ENCODE peak calls at places on chromosomes 13 and 19, in eight cellular contexts. One of them, this sample, is unnamed. For H3K4me1, the result is how much of the 10 kb centered on the place peaks cover.

GRCh38 chr19:47106819-47107200 is 6.8 kb downstream of the ZC3H4 start:
- DNase-seq in breast epithelium: no peak
- DNase-seq in pancreas: no peak
- DNase-seq in heart right ventricle: no peak
- DNase-seq in ascending aorta: no peak
- DNase-seq in cardiac muscle cell: peak
- DNase-seq in PC-9: no peak
- DNase-seq in ovary: no peak
- DNase-seq in this sample: no peak

GRCh38 chr13:30409911-30410704 is 12.2 kb upstream of the UBE2L5 start:
- DNase-seq in breast epithelium: no peak
- DNase-seq in cardiac muscle cell: peak
- DNase-seq in ascending aorta: no peak
- DNase-seq in PC-9: no peak
- DNase-seq in pancreas: no peak
- DNase-seq in ovary: peak
- DNase-seq in heart right ventricle: no peak
- DNase-seq in this sample: no peak

GRCh38 chr19:2207991-2208860 is 27.9 kb downstream of the PLEKHJ1 start:
- DNase-seq in heart right ventricle: peak
- DNase-seq in ascending aorta: no peak
- DNase-seq in PC-9: no peak
- DNase-seq in ovary: no peak
- DNase-seq in cardiac muscle cell: peak
- DNase-seq in breast epithelium: no peak
- DNase-seq in pancreas: no peak
- DNase-seq in this sample: peak

GRCh38 chr13:107867701-107868661 is 347.4 kb downstream of the LIG4 start:
- DNase-seq in ascending aorta: no peak
- DNase-seq in PC-9: no peak
- DNase-seq in ovary: peak
- DNase-seq in cardiac muscle cell: peak
- DNase-seq in pancreas: peak
- DNase-seq in heart right ventricle: peak
- DNase-seq in breast epithelium: no peak
- DNase-seq in this sample: no peak

GRCh38 chr19:39858541-39858940 is 12.4 kb upstream of the FBL start:
- DNase-seq in PC-9: no peak
- DNase-seq in breast epithelium: no peak
- DNase-seq in ascending aorta: no peak
- DNase-seq in cardiac muscle cell: no peak
- DNase-seq in ovary: no peak
- DNase-seq in heart right ventricle: no peak
- DNase-seq in pancreas: no peak
- DNase-seq in this sample: no peak

GRCh38 chr19:19644054-19644388 is 564 bp upstream of the GMIP start:
- DNase-seq in pancreas: no peak
- DNase-seq in heart right ventricle: no peak
- DNase-seq in cardiac muscle cell: no peak
- DNase-seq in breast epithelium: no peak
- DNase-seq in ascending aorta: no peak
- DNase-seq in ovary: no peak
- DNase-seq in PC-9: no peak
- DNase-seq in this sample: no peak

GRCh38 chr19:45691516-45692186 is at the start of gene SNRPD2:
- DNase-seq in pancreas: peak
- DNase-seq in cardiac muscle cell: peak
- DNase-seq in heart right ventricle: peak
- DNase-seq in PC-9: peak
- DNase-seq in ovary: peak
- DNase-seq in breast epithelium: peak
- DNase-seq in ascending aorta: peak
- DNase-seq in this sample: peak

GRCh38 chr13:103349664-103350063 is 283.4 kb upstream of the SLC10A2 start:
- DNase-seq in breast epithelium: no peak
- DNase-seq in cardiac muscle cell: no peak
- DNase-seq in ovary: no peak
- DNase-seq in heart right ventricle: peak
- DNase-seq in pancreas: no peak
- DNase-seq in ascending aorta: no peak
- DNase-seq in PC-9: no peak
- DNase-seq in this sample: no peak

GRCh38 chr19:16628984-16629691 is 1.1 kb upstream of the MED26 start:
- DNase-seq in pancreas: no peak
- DNase-seq in ovary: peak
- DNase-seq in breast epithelium: no peak
- DNase-seq in ascending aorta: no peak
- DNase-seq in PC-9: no peak
- DNase-seq in heart right ventricle: no peak
- DNase-seq in cardiac muscle cell: peak
- DNase-seq in this sample: no peak

GRCh38 chr13:99688776-99689175 is 187.5 kb downstream of the TM9SF2 start:
- DNase-seq in breast epithelium: no peak
- DNase-seq in heart right ventricle: no peak
- DNase-seq in ovary: no peak
- DNase-seq in pancreas: no peak
- DNase-seq in ascending aorta: no peak
- DNase-seq in cardiac muscle cell: no peak
- DNase-seq in PC-9: no peak
- DNase-seq in this sample: no peak
- H3K4me1 ChIP-seq in breast epithelium: under half
- H3K4me1 ChIP-seq in heart right ventricle: under half
- H3K4me1 ChIP-seq in ovary: under half
- H3K4me1 ChIP-seq in pancreas: under half
- H3K4me1 ChIP-seq in ascending aorta: under half
- H3K4me1 ChIP-seq in cardiac muscle cell: under half
- H3K4me1 ChIP-seq in PC-9: under half
- H3K4me1 ChIP-seq in this sample: under half

DNA sequence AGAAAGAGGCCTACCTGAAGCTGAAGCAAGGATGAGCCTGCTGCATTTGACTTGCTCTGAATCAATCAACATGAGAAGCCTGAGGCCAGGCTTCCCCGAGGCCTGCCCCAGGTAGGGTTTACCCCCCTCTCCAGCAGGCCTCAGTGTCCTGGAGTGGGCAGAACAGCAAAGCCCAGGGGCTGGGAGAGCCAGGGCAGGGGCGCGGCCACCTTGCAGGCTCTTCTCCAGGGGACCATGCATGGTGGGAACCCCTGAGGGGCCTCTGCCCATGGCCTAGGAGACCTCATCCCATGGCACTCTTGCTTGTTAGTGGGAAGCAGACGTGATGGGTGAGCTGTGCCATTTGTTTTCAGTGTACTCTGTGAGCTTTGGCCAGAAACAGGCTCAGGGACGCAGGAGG is 19.9 kb upstream of the LRP3 start:
- DNase-seq in cardiac muscle cell: no peak
- DNase-seq in ovary: no peak
- DNase-seq in pancreas: no peak
- DNase-seq in ascending aorta: no peak
- DNase-seq in PC-9: no peak
- DNase-seq in breast epithelium: no peak
- DNase-seq in heart right ventricle: no peak
- DNase-seq in this sample: no peak
- H3K4me3 ChIP-seq in cardiac muscle cell: no peak
- H3K4me3 ChIP-seq in ovary: no peak
- H3K4me3 ChIP-seq in pancreas: no peak
- H3K4me3 ChIP-seq in ascending aorta: no peak
- H3K4me3 ChIP-seq in PC-9: no peak
- H3K4me3 ChIP-seq in breast epithelium: no peak
- H3K4me3 ChIP-seq in heart right ventricle: no peak
- H3K4me3 ChIP-seq in this sample: no peak

GRCh38 chr19:11323601-11324078 is 15.8 kb downstream of the RAB3D start:
- DNase-seq in ovary: no peak
- DNase-seq in breast epithelium: no peak
- DNase-seq in cardiac muscle cell: peak
- DNase-seq in ascending aorta: no peak
- DNase-seq in PC-9: peak
- DNase-seq in heart right ventricle: no peak
- DNase-seq in pancreas: no peak
- DNase-seq in this sample: no peak

GRCh38 chr19:11324079-11324661 is 15.3 kb downstream of the RAB3D start:
- DNase-seq in breast epithelium: peak
- DNase-seq in ascending aorta: peak
- DNase-seq in heart right ventricle: peak
- DNase-seq in pancreas: no peak
- DNase-seq in PC-9: peak
- DNase-seq in ovary: peak
- DNase-seq in cardiac muscle cell: peak
- DNase-seq in this sample: peak

GRCh38 chr19:11324748-11325389 is 14.6 kb downstream of the RAB3D start:
- DNase-seq in ascending aorta: no peak
- DNase-seq in pancreas: no peak
- DNase-seq in PC-9: no peak
- DNase-seq in heart right ventricle: no peak
- DNase-seq in ovary: no peak
- DNase-seq in breast epithelium: no peak
- DNase-seq in cardiac muscle cell: peak
- DNase-seq in this sample: no peak

GRCh38 chr19:11322269-11323024 is 17.0 kb downstream of the RAB3D start:
- DNase-seq in pancreas: no peak
- DNase-seq in ascending aorta: no peak
- DNase-seq in breast epithelium: no peak
- DNase-seq in PC-9: peak
- DNase-seq in ovary: no peak
- DNase-seq in cardiac muscle cell: no peak
- DNase-seq in heart right ventricle: no peak
- DNase-seq in this sample: peak

DNA sequence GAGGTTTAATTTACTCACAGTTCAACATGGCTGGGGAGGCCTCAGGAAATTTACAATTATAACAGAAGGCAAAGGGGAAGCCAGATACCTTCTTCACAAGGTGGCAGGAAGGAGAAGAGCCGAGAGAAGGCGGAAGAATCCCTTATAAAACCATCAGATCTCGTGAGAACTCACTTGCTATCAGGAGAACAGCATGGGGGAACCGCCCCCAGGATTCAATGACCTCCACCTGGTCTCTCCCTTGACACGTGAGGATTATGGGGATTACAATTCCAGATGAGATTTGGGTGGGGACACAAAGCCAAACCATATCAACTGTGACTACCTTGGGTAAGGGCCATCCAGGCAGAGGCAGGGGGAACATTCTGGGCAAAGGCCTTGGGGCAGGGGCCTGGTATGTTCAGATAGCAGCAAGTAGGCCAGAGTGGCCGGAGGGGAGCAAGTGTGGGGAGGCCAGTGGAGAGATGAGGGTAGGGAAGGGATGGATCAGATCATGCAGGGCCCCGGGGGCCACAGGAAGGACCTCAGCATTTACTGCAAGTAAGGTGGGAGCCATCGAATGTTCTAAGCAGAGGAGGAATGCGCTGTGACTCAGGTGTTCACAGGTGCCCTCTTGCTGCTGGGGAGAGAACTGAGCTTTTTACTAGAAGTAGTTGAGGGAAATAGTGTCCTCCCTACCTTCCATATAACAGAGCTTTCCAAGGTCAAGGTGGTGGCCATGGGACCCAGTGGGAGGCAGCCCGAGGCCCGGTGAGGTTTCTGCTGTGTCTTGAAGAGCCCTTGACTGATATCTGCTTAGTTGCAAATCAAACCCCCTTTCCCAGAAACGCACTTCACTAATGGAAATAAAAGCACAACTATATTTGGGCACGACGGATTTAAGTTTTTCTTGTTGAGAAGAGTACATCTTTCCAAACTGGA is 18.0 kb downstream of the RAB3D start:
- DNase-seq in ascending aorta: no peak
- DNase-seq in pancreas: no peak
- DNase-seq in breast epithelium: no peak
- DNase-seq in cardiac muscle cell: no peak
- DNase-seq in heart right ventricle: no peak
- DNase-seq in PC-9: no peak
- DNase-seq in ovary: no peak
- DNase-seq in this sample: no peak
- TF ChIP-seq CTCF in ascending aorta: no peak
- TF ChIP-seq CTCF in pancreas: no peak
- TF ChIP-seq CTCF in breast epithelium: no peak
- TF ChIP-seq CTCF in cardiac muscle cell: no peak
- TF ChIP-seq CTCF in heart right ventricle: no peak
- TF ChIP-seq CTCF in PC-9: no peak
- TF ChIP-seq CTCF in ovary: no peak
- TF ChIP-seq CTCF in this sample: no peak

GRCh38 chr13:99725644-99726043 is 224.4 kb downstream of the TM9SF2 start:
- DNase-seq in ascending aorta: no peak
- DNase-seq in breast epithelium: no peak
- DNase-seq in PC-9: no peak
- DNase-seq in heart right ventricle: no peak
- DNase-seq in ovary: no peak
- DNase-seq in pancreas: no peak
- DNase-seq in cardiac muscle cell: no peak
- DNase-seq in this sample: no peak

GRCh38 chr13:99722419-99722818 is 221.1 kb downstream of the TM9SF2 start:
- DNase-seq in breast epithelium: no peak
- DNase-seq in pancreas: no peak
- DNase-seq in ascending aorta: no peak
- DNase-seq in PC-9: no peak
- DNase-seq in heart right ventricle: no peak
- DNase-seq in ovary: no peak
- DNase-seq in cardiac muscle cell: no peak
- DNase-seq in this sample: no peak

GRCh38 chr13:99722931-99723330 is 221.7 kb downstream of the TM9SF2 start:
- DNase-seq in ovary: no peak
- DNase-seq in cardiac muscle cell: no peak
- DNase-seq in breast epithelium: no peak
- DNase-seq in ascending aorta: no peak
- DNase-seq in pancreas: no peak
- DNase-seq in PC-9: no peak
- DNase-seq in heart right ventricle: no peak
- DNase-seq in this sample: no peak

GRCh38 chr13:99724633-99725517 is 223.6 kb downstream of the TM9SF2 start:
- DNase-seq in cardiac muscle cell: no peak
- DNase-seq in PC-9: no peak
- DNase-seq in heart right ventricle: no peak
- DNase-seq in ascending aorta: no peak
- DNase-seq in breast epithelium: no peak
- DNase-seq in ovary: no peak
- DNase-seq in pancreas: no peak
- DNase-seq in this sample: no peak

DNA sequence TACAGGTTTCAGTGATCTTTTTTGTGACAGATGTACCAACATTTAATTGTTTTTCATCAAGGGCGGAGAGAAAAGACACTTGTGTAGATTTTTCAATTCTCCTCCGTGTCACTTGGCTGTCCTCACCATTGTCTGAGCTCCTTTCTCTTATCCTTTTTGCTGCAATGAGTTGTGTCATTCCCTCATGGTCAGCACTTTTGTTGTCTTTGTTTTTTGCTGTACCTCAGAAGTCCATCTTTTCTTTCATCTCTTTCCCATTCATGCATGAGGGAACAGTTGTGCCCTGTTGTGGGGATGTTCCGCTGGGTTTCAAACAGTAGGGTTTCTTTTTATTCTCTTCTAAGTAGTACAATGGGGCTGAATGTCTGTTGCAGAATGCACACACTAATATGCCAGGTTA is 222.6 kb downstream of the TM9SF2 start:
- DNase-seq in ascending aorta: no peak
- DNase-seq in pancreas: no peak
- DNase-seq in breast epithelium: no peak
- DNase-seq in PC-9: no peak
- DNase-seq in ovary: no peak
- DNase-seq in heart right ventricle: no peak
- DNase-seq in cardiac muscle cell: no peak
- DNase-seq in this sample: no peak
- H3K4me1 ChIP-seq in ascending aorta: under half
- H3K4me1 ChIP-seq in pancreas: under half
- H3K4me1 ChIP-seq in breast epithelium: under half
- H3K4me1 ChIP-seq in PC-9: under half
- H3K4me1 ChIP-seq in ovary: under half
- H3K4me1 ChIP-seq in heart right ventricle: under half
- H3K4me1 ChIP-seq in cardiac muscle cell: under half
- H3K4me1 ChIP-seq in this sample: under half

This sample was measured in Caco-2.